ENCODE peak calls at places on chromosome 1, in seven cellular contexts. N is substantia nigra; V is endothelial cell of umbilical vein; W is CD4-positive, CD25-positive, alpha-beta regulatory T cell; K is trophoblast cell; S is WERI-Rb-1; F is CD4-positive, alpha-beta T cell. I is an unnamed sample.
A peak's percentile ranks its signal among the peaks of the same experiment; 100 is the strongest.

GRCh38 chr1:219324629-219325367 is 151.1 kb downstream of the LYPLAL1 start:
- DNase-seq in F (no peak), V (peak; percentile 83), N (no peak), W (no peak), S (no peak), K (peak; percentile 83), I (peak; percentile 90)

GRCh38 chr1:27099904-27100796 is 54.8 kb downstream of the SLC9A1 start:
- DNase-seq in W (no peak), V (no peak), K (no peak), N (no peak), S (peak; percentile 57), F (no peak), I (no peak)

GRCh38 chr1:118122234-118123004 is 62.6 kb downstream of the SPAG17 start:
- DNase-seq in N (no peak), S (no peak), K (peak; percentile 84), V (no peak), W (no peak), F (no peak), I (no peak)

GRCh38 chr1:32810358-32810757 is 6.8 kb downstream of the YARS1 start:
- DNase-seq in F (no peak), N (no peak), V (no peak), S (no peak), K (no peak), W (no peak), I (no peak)

GRCh38 chr1:203126866-203127671 is 457 bp upstream of the ADORA1 start:
- DNase-seq in V (no peak), N (no peak), F (no peak), K (no peak), W (no peak), S (peak; percentile 50), I (no peak)

GRCh38 chr1:228278432-228278941 is 70.6 kb downstream of the OBSCN start:
- DNase-seq in F (no peak), N (no peak), V (no peak), W (no peak), K (no peak), S (no peak), I (no peak)

GRCh38 chr1:161486806-161487482 is 18.3 kb upstream of the FCGR2A start:
- DNase-seq in N (no peak), F (no peak), S (peak; percentile 47), K (peak; percentile 86), W (peak; percentile 65), V (peak; percentile 58), I (peak; percentile 58)

GRCh38 chr1:85609976-85610375 is 29.4 kb downstream of the CCN1 start:
- DNase-seq in K (no peak), S (no peak), W (no peak), N (no peak), V (no peak), F (no peak), I (no peak)

GRCh38 chr1:239976130-239976968 is 115.3 kb upstream of the FMN2 start:
- DNase-seq in N (no peak), K (peak; percentile 83), S (peak; percentile 76), F (peak; percentile 12), V (peak; percentile 38), W (peak; percentile 20), I (peak; percentile 49)

GRCh38 chr1:182408435-182409070 is 8.1 kb upstream of the TEDDM1 start:
- DNase-seq in N (no peak), S (no peak), F (no peak), W (no peak), V (no peak), K (no peak), I (no peak)

GRCh38 chr1:61204528-61204927 is 122.2 kb downstream of the NFIA start:
- DNase-seq in V (no peak), K (no peak), W (no peak), N (no peak), F (no peak), S (no peak), I (no peak)

GRCh38 chr1:83887483-83887882 is 111.4 kb downstream of the TTLL7 start:
- DNase-seq in K (no peak), N (no peak), S (no peak), F (no peak), V (no peak), W (no peak), I (no peak)

GRCh38 chr1:144101397-144102050 is 129.7 kb upstream of the FAM72C start:
- DNase-seq in W (no peak), V (peak; percentile 1), F (peak; percentile 1), N (no peak), S (peak; percentile 44), K (peak; percentile 0), I (no peak)

GRCh38 chr1:203170625-203171330 is 4.8 kb downstream of the MYBPH start:
- DNase-seq in S (no peak), W (no peak), K (peak; percentile 22), F (no peak), N (no peak), V (no peak), I (no peak)

GRCh38 chr1:241957692-241958494 is at the start of gene BECN2:
- DNase-seq in K (peak; percentile 58), F (no peak), V (no peak), S (no peak), N (no peak), W (no peak), I (no peak)

GRCh38 chr1:150061632-150062101 is 5.9 kb upstream of the VPS45 start:
- DNase-seq in S (no peak), K (no peak), N (no peak), W (no peak), F (no peak), V (no peak), I (peak; percentile 47)

GRCh38 chr1:31714442-31715096 is 10.8 kb upstream of the COL16A1 start:
- DNase-seq in F (no peak), K (peak; percentile 67), S (peak; percentile 76), W (no peak), N (no peak), V (peak; percentile 70), I (peak; percentile 43)
- H3K27ac ChIP-seq in F (no peak overlapping the region), K (peak overlapping the region; percentile 71), S (peak overlapping the region; percentile 66), W (no peak overlapping the region), N (peak overlapping the region; percentile 74), V (peak overlapping the region; percentile 62), I (peak overlapping the region; percentile 68)

GRCh38 chr1:162733336-162733590 is 57.2 kb upstream of the HSD17B7 start:
- DNase-seq in V (no peak), W (no peak), F (no peak), N (no peak), K (no peak), S (no peak), I (no peak)

GRCh38 chr1:162732566-162733335 is 57.8 kb upstream of the HSD17B7 start:
- DNase-seq in S (no peak), K (no peak), V (no peak), N (no peak), F (no peak), W (no peak), I (no peak)

GRCh38 chr1:162736184-162736583 is 54.3 kb upstream of the HSD17B7 start:
- DNase-seq in W (no peak), F (no peak), S (no peak), V (no peak), K (no peak), N (no peak), I (no peak)

GRCh38 chr1:162732094-162732493 is 58.4 kb upstream of the HSD17B7 start:
- DNase-seq in S (no peak), F (no peak), V (no peak), W (no peak), K (no peak), N (no peak), I (no peak)

DNA sequence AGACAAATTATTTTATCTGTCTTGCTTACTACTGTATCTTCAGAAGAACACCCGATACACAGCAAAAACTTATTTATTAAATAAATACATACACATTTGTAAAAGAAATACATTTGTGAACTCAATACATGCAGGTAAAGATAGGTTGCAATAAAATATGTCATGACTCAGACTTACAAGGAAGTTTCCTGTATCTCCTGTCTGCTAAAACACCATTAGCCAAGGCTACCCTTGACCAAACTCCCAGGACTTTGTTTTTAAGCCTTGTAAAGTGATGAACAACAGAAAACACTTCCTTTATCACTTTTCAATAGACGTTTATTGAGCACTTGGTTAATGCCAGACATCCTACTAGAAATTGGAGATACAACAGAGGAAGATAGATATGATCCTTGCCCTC is 56.5 kb upstream of the HSD17B7 start:
- DNase-seq in V (no peak), K (no peak), F (no peak), N (no peak), S (no peak), W (no peak), I (no peak)
- H3K27ac ChIP-seq in V (no peak overlapping the region), K (no peak overlapping the region), F (no peak overlapping the region), N (no peak overlapping the region), S (no peak overlapping the region), W (no peak overlapping the region), I (no peak overlapping the region)

GRCh38 chr1:207871117-207871649 is 39.7 kb downstream of the CD34 start:
- DNase-seq in S (no peak), K (no peak), N (no peak), W (no peak), F (no peak), V (no peak), I (no peak)
- H3K27ac ChIP-seq in S (no peak overlapping the region), K (no peak overlapping the region), N (no peak overlapping the region), W (peak overlapping the region; percentile 81), F (no peak overlapping the region), V (no peak overlapping the region), I (no peak overlapping the region)

DNA sequence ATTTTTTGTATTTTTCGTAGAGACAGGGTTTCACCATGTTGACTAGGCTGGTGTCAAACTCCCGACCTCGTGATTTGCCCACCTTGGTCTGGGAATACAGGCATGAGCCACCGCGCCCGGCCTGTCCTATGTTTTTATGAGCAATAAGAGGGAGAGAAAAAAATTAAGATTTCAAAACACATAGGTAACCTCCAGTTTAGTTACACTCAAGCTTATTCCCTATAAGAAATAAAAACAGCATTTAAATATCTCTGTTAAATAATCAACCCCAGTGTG is 7.1 kb downstream of the RSBN1 start:
- DNase-seq in S (no peak), W (no peak), N (no peak), K (no peak), V (no peak), F (no peak), I (no peak)
- H3K27ac ChIP-seq in S (no peak overlapping the region), W (no peak overlapping the region), N (no peak overlapping the region), K (no peak overlapping the region), V (no peak overlapping the region), F (no peak overlapping the region), I (peak overlapping the region; percentile 13)

GRCh38 chr1:6034750-6035096 is 11.0 kb upstream of the KCNAB2 start:
- DNase-seq in F (no peak), K (no peak), N (no peak), S (no peak), W (no peak), V (no peak), I (no peak)
- H3K27ac ChIP-seq in F (peak overlapping the region; percentile 1), K (no peak overlapping the region), N (no peak overlapping the region), S (peak overlapping the region; percentile 19), W (peak overlapping the region; percentile 34), V (no peak overlapping the region), I (no peak overlapping the region)

DNA sequence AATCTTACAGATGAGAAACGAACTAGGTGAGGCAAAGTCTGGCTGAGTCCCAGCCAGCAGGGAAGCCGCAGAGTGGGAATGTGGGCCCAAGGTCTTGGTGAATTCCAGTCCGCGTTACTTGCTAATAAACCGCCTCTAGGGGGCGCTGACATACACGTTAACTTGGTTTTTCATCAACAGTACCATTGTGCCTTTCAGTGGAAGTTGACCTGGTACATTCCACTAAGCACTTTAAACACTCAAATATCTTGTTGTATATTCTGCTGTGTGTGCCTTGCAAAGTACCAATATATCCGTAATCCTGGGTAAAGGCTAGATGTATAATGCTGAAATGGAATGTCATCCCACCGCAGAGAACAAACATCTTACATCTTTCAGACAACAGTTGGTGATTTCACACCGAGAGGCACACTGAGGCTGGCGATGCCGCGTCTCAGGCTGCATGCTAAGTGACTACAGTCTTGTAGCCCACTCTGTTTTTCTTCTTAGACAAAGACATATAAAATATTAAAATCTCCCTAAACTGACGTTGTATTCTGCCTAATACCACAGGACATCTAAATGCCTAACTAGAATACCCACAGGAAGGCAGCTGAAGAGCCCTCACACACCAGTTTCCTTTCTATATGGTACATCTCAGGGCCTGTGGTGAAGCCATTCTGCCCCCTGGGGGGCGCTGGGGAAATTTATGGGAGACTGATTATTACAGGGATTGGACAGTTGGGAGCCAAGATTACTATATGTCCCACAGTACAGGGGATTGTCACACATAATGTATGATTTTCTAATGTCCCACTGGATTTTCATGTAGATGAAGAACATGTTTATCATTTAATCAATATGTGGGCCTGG is 49.2 kb upstream of the C1orf198 start:
- DNase-seq in N (peak; percentile 52), W (peak; percentile 68), K (peak; percentile 98), F (peak; percentile 65), V (peak; percentile 72), S (peak; percentile 85), I (peak; percentile 75)
- H3K27ac ChIP-seq in N (peak overlapping the region; percentile 66), W (no peak overlapping the region), K (no peak overlapping the region), F (no peak overlapping the region), V (no peak overlapping the region), S (no peak overlapping the region), I (no peak overlapping the region)